ENCODE peak calls at places on chromosomes 1 and 21, in five cellular contexts. One of them, this sample, is unnamed.

GRCh38 chr1:3609016-3609768 is 2.1 kb downstream of the MEGF6 start:
- DNase-seq in HepG2: no peak
- DNase-seq in H1: no peak
- DNase-seq in GM12878: no peak
- DNase-seq in K562: no peak
- DNase-seq in this sample: no peak

GRCh38 chr1:225998560-225999226 is 450 bp downstream of the SDE2 start:
- DNase-seq in HepG2: peak; percentile 29
- DNase-seq in H1: no peak
- DNase-seq in GM12878: no peak
- DNase-seq in K562: peak; percentile 49
- DNase-seq in this sample: no peak

GRCh38 chr1:229087906-229088305 is 183.0 kb upstream of the RAB4A start:
- DNase-seq in HepG2: no peak
- DNase-seq in H1: no peak
- DNase-seq in GM12878: no peak
- DNase-seq in K562: no peak
- DNase-seq in this sample: no peak

GRCh38 chr1:227894831-227895451 is 52.8 kb downstream of the WNT9A start:
- DNase-seq in HepG2: no peak
- DNase-seq in H1: peak; percentile 33
- DNase-seq in GM12878: no peak
- DNase-seq in K562: no peak
- DNase-seq in this sample: no peak

GRCh38 chr1:12451560-12451900 is 166.5 kb downstream of the DHRS3 start:
- DNase-seq in HepG2: no peak
- DNase-seq in H1: no peak
- DNase-seq in GM12878: no peak
- DNase-seq in K562: no peak
- DNase-seq in this sample: no peak

GRCh38 chr21:45504021-45504515 is 38.2 kb downstream of the SLC19A1 start:
- DNase-seq in HepG2: no peak
- DNase-seq in H1: no peak
- DNase-seq in GM12878: no peak
- DNase-seq in K562: no peak
- DNase-seq in this sample: no peak

GRCh38 chr1:117268926-117269378 is 58.2 kb upstream of the VTCN1 start:
- DNase-seq in HepG2: no peak
- DNase-seq in H1: peak; percentile 57
- DNase-seq in GM12878: no peak
- DNase-seq in K562: no peak
- DNase-seq in this sample: peak; percentile 10

GRCh38 chr21:44925027-44925755 is 4.5 kb upstream of the ITGB2 start:
- DNase-seq in HepG2: no peak
- DNase-seq in H1: no peak
- DNase-seq in GM12878: no peak
- DNase-seq in K562: no peak
- DNase-seq in this sample: no peak

GRCh38 chr1:161311595-161312181 is 1.9 kb upstream of the MPZ start:
- DNase-seq in HepG2: peak; percentile 58
- DNase-seq in H1: no peak
- DNase-seq in GM12878: no peak
- DNase-seq in K562: no peak
- DNase-seq in this sample: no peak

GRCh38 chr1:41791667-41792484 is 126.8 kb downstream of the HIVEP3 start:
- DNase-seq in HepG2: no peak
- DNase-seq in H1: no peak
- DNase-seq in GM12878: no peak
- DNase-seq in K562: no peak
- DNase-seq in this sample: no peak

GRCh38 chr1:88877382-88877825 is 14.0 kb downstream of the GTF2B start:
- DNase-seq in HepG2: peak; percentile 24
- DNase-seq in H1: no peak
- DNase-seq in GM12878: no peak
- DNase-seq in K562: peak; percentile 6
- DNase-seq in this sample: peak; percentile 23

GRCh38 chr1:107135466-107135865 is 5.4 kb upstream of the NTNG1 start:
- DNase-seq in HepG2: peak; percentile 3
- DNase-seq in H1: peak; percentile 71
- DNase-seq in GM12878: no peak
- DNase-seq in K562: no peak
- DNase-seq in this sample: no peak

GRCh38 chr1:182784556-182785171 is 4.9 kb upstream of the NPL start:
- DNase-seq in HepG2: peak; percentile 20
- DNase-seq in H1: no peak
- DNase-seq in GM12878: no peak
- DNase-seq in K562: peak; percentile 38
- DNase-seq in this sample: peak; percentile 40

GRCh38 chr1:177798614-177799013 is 171.2 kb downstream of the SEC16B start:
- DNase-seq in HepG2: no peak
- DNase-seq in H1: no peak
- DNase-seq in GM12878: no peak
- DNase-seq in K562: no peak
- DNase-seq in this sample: no peak

GRCh38 chr1:200452850-200453543 is 43.2 kb upstream of the ZNF281 start:
- DNase-seq in HepG2: no peak
- DNase-seq in H1: no peak
- DNase-seq in GM12878: no peak
- DNase-seq in K562: peak; percentile 13
- DNase-seq in this sample: no peak

GRCh38 chr1:20216574-20216973 is 30.3 kb upstream of the PLA2G2C start:
- DNase-seq in HepG2: peak; percentile 7
- DNase-seq in H1: no peak
- DNase-seq in GM12878: no peak
- DNase-seq in K562: peak; percentile 45
- DNase-seq in this sample: peak; percentile 39

GRCh38 chr1:230382060-230382491 is 44.1 kb downstream of the PGBD5 start:
- DNase-seq in HepG2: peak; percentile 43
- DNase-seq in H1: peak; percentile 59
- DNase-seq in GM12878: no peak
- DNase-seq in K562: no peak
- DNase-seq in this sample: no peak

GRCh38 chr1:16617101-16617727 is 3.9 kb upstream of the NBPF1 start:
- DNase-seq in HepG2: no peak
- DNase-seq in H1: peak; percentile 60
- DNase-seq in GM12878: no peak
- DNase-seq in K562: peak; percentile 57
- DNase-seq in this sample: peak; percentile 47

GRCh38 chr1:25030674-25031589 is 100.9 kb upstream of the RUNX3 start:
- DNase-seq in HepG2: no peak
- DNase-seq in H1: no peak
- DNase-seq in GM12878: peak; percentile 91
- DNase-seq in K562: no peak
- DNase-seq in this sample: no peak

GRCh38 chr1:203274603-203275381 is 30.5 kb upstream of the BTG2 start:
- DNase-seq in HepG2: no peak
- DNase-seq in H1: no peak
- DNase-seq in GM12878: no peak
- DNase-seq in K562: no peak
- DNase-seq in this sample: no peak

GRCh38 chr1:112619518-112620458 is at the start of gene CAPZA1:
- DNase-seq in HepG2: peak; percentile 76
- DNase-seq in H1: peak; percentile 87
- DNase-seq in GM12878: peak; percentile 62
- DNase-seq in K562: peak; percentile 93
- DNase-seq in this sample: peak; percentile 90

GRCh38 chr1:44233593-44233992 is 20.3 kb downstream of the DMAP1 start:
- DNase-seq in HepG2: no peak
- DNase-seq in H1: no peak
- DNase-seq in GM12878: no peak
- DNase-seq in K562: no peak
- DNase-seq in this sample: no peak

GRCh38 chr1:187516874-187517273 is 688.1 kb downstream of the PLA2G4A start:
- DNase-seq in HepG2: no peak
- DNase-seq in H1: no peak
- DNase-seq in GM12878: no peak
- DNase-seq in K562: no peak
- DNase-seq in this sample: no peak
- TF ChIP-seq TAF1 in HepG2: no peak
- TF ChIP-seq TAF1 in H1: no peak
- TF ChIP-seq TAF1 in GM12878: no peak
- TF ChIP-seq TAF1 in K562: no peak
- TF ChIP-seq TAF1 in this sample: no peak

DNA sequence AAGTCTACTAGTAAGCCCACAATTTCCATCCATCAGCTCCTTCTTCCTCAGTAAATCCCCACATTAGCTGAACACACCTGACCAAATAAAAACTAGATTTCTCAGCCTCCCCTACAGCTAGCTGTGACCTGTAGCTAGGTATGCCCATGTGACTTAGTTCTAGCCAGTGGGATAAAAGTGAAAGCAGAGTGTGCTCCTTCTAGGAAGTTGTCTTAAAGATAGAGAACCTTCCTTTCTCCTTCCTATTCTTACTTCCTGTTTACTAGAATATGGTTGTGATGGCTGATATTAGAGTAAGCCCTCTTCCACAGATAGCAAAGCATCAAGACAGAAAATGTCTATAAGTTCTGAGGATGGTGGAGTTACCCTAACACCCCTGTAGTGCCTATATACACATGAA is 67.0 kb downstream of the PIK3R3 start:
- DNase-seq in HepG2: no peak
- DNase-seq in H1: no peak
- DNase-seq in GM12878: no peak
- DNase-seq in K562: peak; percentile 24
- DNase-seq in this sample: no peak
- TF ChIP-seq YY1 in HepG2: no peak
- TF ChIP-seq YY1 in H1: no peak
- TF ChIP-seq YY1 in GM12878: no peak
- TF ChIP-seq YY1 in K562: no peak
- TF ChIP-seq YY1 in this sample: no peak

GRCh38 chr1:234668577-234668955 is 58.6 kb upstream of the IRF2BP2 start:
- DNase-seq in HepG2: no peak
- DNase-seq in H1: no peak
- DNase-seq in GM12878: no peak
- DNase-seq in K562: no peak
- DNase-seq in this sample: no peak

GRCh38 chr1:234669499-234669898 is 59.5 kb upstream of the IRF2BP2 start:
- DNase-seq in HepG2: no peak
- DNase-seq in H1: no peak
- DNase-seq in GM12878: no peak
- DNase-seq in K562: no peak
- DNase-seq in this sample: no peak

GRCh38 chr1:234672349-234673135 is 62.6 kb upstream of the IRF2BP2 start:
- DNase-seq in HepG2: no peak
- DNase-seq in H1: no peak
- DNase-seq in GM12878: no peak
- DNase-seq in K562: no peak
- DNase-seq in this sample: no peak

GRCh38 chr1:234667891-234668576 is 58.1 kb upstream of the IRF2BP2 start:
- DNase-seq in HepG2: no peak
- DNase-seq in H1: no peak
- DNase-seq in GM12878: no peak
- DNase-seq in K562: no peak
- DNase-seq in this sample: no peak

DNA sequence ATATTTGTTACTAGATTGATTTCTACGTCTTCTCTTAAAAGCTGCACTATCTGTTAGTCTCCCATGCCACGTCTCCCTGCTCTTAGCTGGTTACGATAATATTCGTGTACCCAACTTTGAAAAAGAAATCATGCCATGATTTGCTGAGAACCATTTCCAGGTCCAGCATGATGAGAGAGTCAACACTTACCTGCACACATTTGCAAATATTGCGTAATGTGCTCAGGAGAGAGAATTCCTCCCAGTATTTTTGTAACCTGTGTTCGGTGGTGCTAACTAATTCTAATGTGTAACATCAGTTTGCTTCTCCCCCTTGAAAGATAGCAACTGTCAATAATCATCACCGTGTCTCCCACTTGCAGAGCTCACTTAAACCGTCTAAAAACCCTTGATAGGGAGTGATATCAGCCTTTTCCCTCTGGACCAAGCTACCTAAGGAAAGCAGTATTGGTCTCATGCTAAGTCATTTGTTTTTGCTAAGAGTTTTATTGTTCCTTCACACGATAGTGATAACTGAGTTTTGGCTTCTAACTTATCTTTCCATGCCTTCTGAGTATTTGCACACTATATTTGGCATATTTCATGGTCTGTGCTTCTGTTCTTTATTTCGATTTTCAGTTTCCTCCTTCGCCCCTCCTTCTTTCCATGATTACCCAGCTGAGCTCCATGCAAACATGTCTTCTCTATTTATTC is 61.1 kb upstream of the IRF2BP2 start:
- DNase-seq in HepG2: peak; percentile 38
- DNase-seq in H1: no peak
- DNase-seq in GM12878: peak; percentile 31
- DNase-seq in K562: peak; percentile 44
- DNase-seq in this sample: no peak
- H3K4me2 ChIP-seq in HepG2: peak overlapping the region; percentile 34
- H3K4me2 ChIP-seq in H1: no peak overlapping the region
- H3K4me2 ChIP-seq in GM12878: peak overlapping the region; percentile 84
- H3K4me2 ChIP-seq in K562: peak overlapping the region; percentile 55
- H3K4me2 ChIP-seq in this sample: no peak overlapping the region

DNA sequence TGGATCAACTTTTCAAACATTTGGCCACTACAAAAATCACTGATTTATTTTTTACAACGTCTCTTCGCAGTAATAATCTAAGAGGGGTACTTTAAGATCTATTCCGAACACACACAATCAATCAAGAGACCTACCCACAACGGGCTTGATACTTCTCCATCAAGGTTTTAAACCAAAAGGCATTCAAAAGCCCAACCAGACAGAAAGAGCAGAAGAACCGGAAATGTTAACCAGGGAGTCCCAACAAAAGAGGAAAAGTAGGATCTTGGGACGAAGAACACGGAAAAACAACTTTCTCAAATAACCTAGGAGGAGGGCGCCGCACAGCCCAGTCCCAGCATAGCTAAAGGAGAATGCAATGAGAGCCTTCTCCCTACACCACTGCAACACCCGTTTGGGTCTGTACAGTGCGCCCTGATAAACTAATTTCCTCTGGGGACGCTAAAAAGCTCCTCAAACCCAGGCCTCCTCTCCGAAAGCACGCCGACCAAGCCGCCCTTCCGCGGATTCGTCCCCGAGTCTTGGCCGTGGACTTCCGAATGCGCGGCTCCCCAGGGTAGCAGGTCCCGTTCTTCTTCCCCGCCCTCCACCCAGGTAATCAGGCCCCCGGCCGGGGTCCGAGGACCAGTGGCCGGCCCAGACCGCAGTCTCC is 623 bp downstream of the RPL22 start:
- DNase-seq in HepG2: no peak
- DNase-seq in H1: no peak
- DNase-seq in GM12878: no peak
- DNase-seq in K562: peak; percentile 39
- DNase-seq in this sample: no peak
- TF ChIP-seq TAF1 in HepG2: no peak
- TF ChIP-seq TAF1 in H1: no peak
- TF ChIP-seq TAF1 in GM12878: no peak
- TF ChIP-seq TAF1 in K562: no peak
- TF ChIP-seq TAF1 in this sample: no peak